ENCODE peak calls at places on chromosomes 11 and 22, in four cellular contexts. One of them, this sample, is unnamed.

GRCh38 chr11:130858215-130858614 is 58.1 kb downstream of the SNX19 start:
- DNase-seq in IMR-90: no peak
- DNase-seq in GM12878: no peak
- DNase-seq in K562: peak; percentile 52
- DNase-seq in this sample: no peak

GRCh38 chr11:48022445-48022844 is 42.1 kb downstream of the PTPRJ start:
- DNase-seq in IMR-90: no peak
- DNase-seq in GM12878: no peak
- DNase-seq in K562: no peak
- DNase-seq in this sample: no peak

GRCh38 chr22:32818446-32819115 is 17.1 kb downstream of the TIMP3 start:
- DNase-seq in IMR-90: no peak
- DNase-seq in GM12878: no peak
- DNase-seq in K562: no peak
- DNase-seq in this sample: no peak

GRCh38 chr11:33542921-33543320 is 157.7 kb downstream of the C11orf91 start:
- DNase-seq in IMR-90: peak; percentile 40
- DNase-seq in GM12878: no peak
- DNase-seq in K562: peak; percentile 47
- DNase-seq in this sample: peak; percentile 72

GRCh38 chr22:29479417-29480261 is at the start of gene NEFH:
- DNase-seq in IMR-90: no peak
- DNase-seq in GM12878: no peak
- DNase-seq in K562: peak; percentile 50
- DNase-seq in this sample: no peak

GRCh38 chr11:60973699-60974098 is 2.2 kb downstream of the CD6 start:
- DNase-seq in IMR-90: no peak
- DNase-seq in GM12878: no peak
- DNase-seq in K562: no peak
- DNase-seq in this sample: no peak

GRCh38 chr11:93073508-93074280 is 104.2 kb downstream of the MTNR1B start:
- DNase-seq in IMR-90: no peak
- DNase-seq in GM12878: no peak
- DNase-seq in K562: no peak
- DNase-seq in this sample: no peak

GRCh38 chr11:13145461-13145860 is 132.1 kb upstream of the BMAL1 start:
- DNase-seq in IMR-90: no peak
- DNase-seq in GM12878: no peak
- DNase-seq in K562: no peak
- DNase-seq in this sample: no peak

GRCh38 chr11:101686514-101686913 is 102.7 kb upstream of the TRPC6 start:
- DNase-seq in IMR-90: peak; percentile 80
- DNase-seq in GM12878: no peak
- DNase-seq in K562: no peak
- DNase-seq in this sample: no peak

GRCh38 chr11:67406969-67407699 is 3.3 kb downstream of the TBC1D10C start:
- DNase-seq in IMR-90: no peak
- DNase-seq in GM12878: no peak
- DNase-seq in K562: peak; percentile 32
- DNase-seq in this sample: no peak

GRCh38 chr11:61174275-61174674 is 13.0 kb upstream of the VPS37C start:
- DNase-seq in IMR-90: no peak
- DNase-seq in GM12878: no peak
- DNase-seq in K562: no peak
- DNase-seq in this sample: no peak

DNA sequence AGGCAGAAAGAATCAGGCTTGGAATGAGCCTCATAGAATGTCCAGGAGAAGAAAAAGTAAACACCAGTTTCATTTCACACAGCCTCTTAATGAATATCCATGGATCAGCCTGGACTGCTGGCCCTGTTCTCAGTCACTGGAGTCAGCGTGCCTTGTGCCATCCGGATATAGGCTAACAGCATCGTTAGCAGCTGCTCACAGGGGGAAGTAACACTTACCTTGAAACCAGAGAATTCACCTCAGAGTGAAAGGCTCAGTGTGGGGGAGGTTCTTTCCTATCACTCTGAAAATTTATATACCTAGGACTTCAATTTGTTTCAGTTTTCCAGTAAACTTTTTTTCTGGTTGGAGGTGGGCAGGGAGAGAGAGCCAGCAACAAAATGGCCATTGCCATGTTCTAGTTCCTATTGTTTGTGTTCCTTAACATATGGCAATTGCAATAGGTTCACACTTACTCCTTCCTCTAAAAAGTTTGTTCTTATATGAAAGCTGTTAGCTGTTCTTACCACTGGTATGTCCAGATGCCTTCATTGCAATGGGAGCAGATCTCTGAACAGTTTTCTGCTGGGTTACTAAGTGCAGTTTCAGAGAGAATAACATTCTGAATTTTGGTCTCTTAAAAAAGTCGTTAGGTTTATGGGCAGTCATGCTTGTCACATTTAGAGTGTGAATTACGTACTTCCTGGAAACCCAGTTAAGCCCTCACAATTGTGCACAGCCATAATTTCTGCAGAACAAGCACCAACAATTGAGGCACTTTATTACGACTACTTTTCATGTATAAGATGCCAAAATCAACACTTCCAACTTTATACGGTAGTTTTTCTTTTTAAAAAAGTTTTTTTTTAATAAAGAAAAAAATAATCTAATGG is 247.7 kb downstream of the CADM1 start:
- DNase-seq in IMR-90: no peak
- DNase-seq in GM12878: peak; percentile 21
- DNase-seq in K562: no peak
- DNase-seq in this sample: no peak
- TF ChIP-seq FOS in IMR-90: no peak
- TF ChIP-seq FOS in GM12878: no peak
- TF ChIP-seq FOS in K562: no peak
- TF ChIP-seq FOS in this sample: no peak

GRCh38 chr22:36934153-36934939 is 20.9 kb downstream of the CSF2RB start:
- DNase-seq in IMR-90: no peak
- DNase-seq in GM12878: no peak
- DNase-seq in K562: no peak
- DNase-seq in this sample: no peak
- TF ChIP-seq FOS in IMR-90: no peak
- TF ChIP-seq FOS in GM12878: no peak
- TF ChIP-seq FOS in K562: no peak
- TF ChIP-seq FOS in this sample: no peak

GRCh38 chr11:100576044-100577021 is 110.8 kb upstream of the ARHGAP42 start:
- DNase-seq in IMR-90: peak; percentile 73
- DNase-seq in GM12878: peak; percentile 9
- DNase-seq in K562: peak; percentile 53
- DNase-seq in this sample: peak; percentile 56
- TF ChIP-seq FOS in IMR-90: no peak
- TF ChIP-seq FOS in GM12878: no peak
- TF ChIP-seq FOS in K562: no peak
- TF ChIP-seq FOS in this sample: no peak

GRCh38 chr11:79095424-79095823 is 345.4 kb downstream of the TENM4 start:
- DNase-seq in IMR-90: no peak
- DNase-seq in GM12878: no peak
- DNase-seq in K562: no peak
- DNase-seq in this sample: peak; percentile 62

GRCh38 chr11:79098096-79098495 is 342.7 kb downstream of the TENM4 start:
- DNase-seq in IMR-90: no peak
- DNase-seq in GM12878: no peak
- DNase-seq in K562: no peak
- DNase-seq in this sample: no peak

GRCh38 chr11:79100093-79100704 is 340.6 kb downstream of the TENM4 start:
- DNase-seq in IMR-90: peak; percentile 55
- DNase-seq in GM12878: no peak
- DNase-seq in K562: peak; percentile 58
- DNase-seq in this sample: peak; percentile 68

GRCh38 chr11:79094601-79095000 is 346.2 kb downstream of the TENM4 start:
- DNase-seq in IMR-90: no peak
- DNase-seq in GM12878: no peak
- DNase-seq in K562: no peak
- DNase-seq in this sample: no peak

GRCh38 chr11:79097279-79097875 is 343.5 kb downstream of the TENM4 start:
- DNase-seq in IMR-90: no peak
- DNase-seq in GM12878: no peak
- DNase-seq in K562: no peak
- DNase-seq in this sample: no peak
- TF ChIP-seq FOS in IMR-90: no peak
- TF ChIP-seq FOS in GM12878: no peak
- TF ChIP-seq FOS in K562: no peak
- TF ChIP-seq FOS in this sample: no peak

GRCh38 chr11:57354699-57355098 is 16.5 kb downstream of the P2RX3 start:
- DNase-seq in IMR-90: no peak
- DNase-seq in GM12878: no peak
- DNase-seq in K562: no peak
- DNase-seq in this sample: no peak

GRCh38 chr11:57358543-57358961 is 20.4 kb downstream of the P2RX3 start:
- DNase-seq in IMR-90: peak; percentile 10
- DNase-seq in GM12878: no peak
- DNase-seq in K562: peak; percentile 44
- DNase-seq in this sample: no peak

GRCh38 chr11:57357310-57357709 is 19.2 kb downstream of the P2RX3 start:
- DNase-seq in IMR-90: no peak
- DNase-seq in GM12878: no peak
- DNase-seq in K562: no peak
- DNase-seq in this sample: no peak

GRCh38 chr11:57357827-57358226 is 19.7 kb downstream of the P2RX3 start:
- DNase-seq in IMR-90: peak; percentile 54
- DNase-seq in GM12878: no peak
- DNase-seq in K562: no peak
- DNase-seq in this sample: no peak

DNA sequence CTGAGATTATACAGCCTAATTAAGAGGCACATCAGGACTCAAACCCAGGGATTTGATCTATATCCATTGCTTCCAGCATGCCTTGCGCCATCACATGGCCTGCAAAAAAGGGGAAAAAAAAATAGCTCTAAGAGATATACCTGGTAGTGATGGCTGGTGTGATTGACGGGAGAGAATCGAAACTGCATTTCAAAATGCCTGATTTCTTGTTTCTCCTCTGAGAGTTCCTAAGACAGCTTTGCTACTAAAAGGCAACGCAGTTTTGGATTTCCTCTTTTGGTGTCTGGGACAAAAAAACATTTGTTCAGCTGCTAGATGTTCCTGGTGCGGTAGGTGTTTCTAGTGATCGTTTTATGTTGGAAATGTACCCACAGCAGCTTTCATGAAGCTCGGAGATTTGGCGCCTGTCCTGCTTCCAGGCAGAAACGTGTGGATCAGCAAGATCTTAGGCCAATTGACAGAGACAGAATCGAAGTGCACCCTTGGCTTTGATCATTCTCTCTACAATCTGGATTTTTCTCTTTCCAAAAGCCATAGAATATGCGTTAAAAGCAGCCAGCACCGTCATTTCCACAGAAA is 18.1 kb downstream of the P2RX3 start:
- DNase-seq in IMR-90: no peak
- DNase-seq in GM12878: no peak
- DNase-seq in K562: no peak
- DNase-seq in this sample: no peak
- TF ChIP-seq FOS in IMR-90: no peak
- TF ChIP-seq FOS in GM12878: no peak
- TF ChIP-seq FOS in K562: no peak
- TF ChIP-seq FOS in this sample: no peak

DNA sequence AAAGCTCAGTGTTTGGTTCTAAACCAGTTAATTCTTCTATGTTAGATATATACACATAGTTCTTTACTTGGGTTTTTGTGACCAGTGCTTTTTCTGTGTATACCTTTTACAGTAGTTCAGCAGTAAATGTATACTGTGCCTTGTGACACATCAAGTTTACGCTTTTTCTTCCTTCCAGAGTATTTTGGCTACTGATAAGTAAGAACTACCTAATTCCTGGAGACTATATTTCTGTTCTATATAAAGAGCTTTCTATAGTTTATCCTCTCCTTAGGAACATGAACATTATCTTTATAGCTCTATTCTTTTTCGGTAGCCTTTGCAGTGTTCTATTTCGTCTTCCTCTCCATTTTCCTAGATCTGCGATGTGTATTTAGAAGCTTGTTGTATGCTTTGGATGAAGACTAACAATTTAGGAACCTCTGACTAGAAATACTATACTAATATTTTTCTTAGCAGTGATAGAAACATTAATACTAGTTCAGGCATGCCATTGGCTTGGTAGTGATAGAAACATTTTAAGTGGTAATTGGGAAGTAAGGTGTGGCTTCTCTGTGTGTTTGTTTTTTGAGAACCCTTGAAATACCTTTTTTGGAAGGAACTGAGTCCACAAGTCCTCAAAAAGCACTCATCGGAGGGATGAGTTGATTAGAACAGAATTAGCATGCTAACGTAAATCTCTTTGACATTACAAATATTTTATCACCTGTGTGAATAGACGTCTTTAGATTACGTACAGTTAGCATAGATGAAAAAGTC is 74.6 kb downstream of the ARHGEF12 start:
- DNase-seq in IMR-90: no peak
- DNase-seq in GM12878: no peak
- DNase-seq in K562: no peak
- DNase-seq in this sample: no peak
- TF ChIP-seq FOS in IMR-90: no peak
- TF ChIP-seq FOS in GM12878: no peak
- TF ChIP-seq FOS in K562: no peak
- TF ChIP-seq FOS in this sample: no peak